ENCODE peak calls at places on chromosomes 6 and 20, in four cellular contexts. J, T, K and E are unnamed samples.

GRCh38 chr6:93059911-93060310 is 359.4 kb downstream of the EPHA7 start:
- DNase-seq in K (no peak), J (no peak), T (no peak), E (no peak)

GRCh38 chr20:38426006-38426405 is 9.1 kb downstream of the SNHG17 start:
- DNase-seq in K (no peak), J (no peak), T (no peak), E (no peak)

GRCh38 chr6:20704325-20704724 is 170.1 kb downstream of the CDKAL1 start:
- DNase-seq in T (no peak), K (no peak), J (no peak), E (no peak)

GRCh38 chr6:151869787-151870186 is 62.3 kb downstream of the ESR1 start:
- DNase-seq in K (no peak), T (no peak), J (no peak), E (no peak)

GRCh38 chr20:35235881-35236280 is 9.4 kb downstream of the MMP24 start:
- DNase-seq in T (no peak), J (no peak), K (no peak), E (no peak)

GRCh38 chr6:2053691-2054090 is 191.7 kb downstream of the GMDS start:
- DNase-seq in J (no peak), T (no peak), K (no peak), E (no peak)

GRCh38 chr20:43721429-43722152 is 5.2 kb downstream of the GTSF1L start:
- DNase-seq in J (no peak), T (no peak), K (no peak), E (no peak)

GRCh38 chr6:26251354-26252081 is 113.5 kb upstream of the BTN3A2 start:
- DNase-seq in K (peak), J (peak), T (peak), E (no peak)

GRCh38 chr6:2102966-2103365 is 142.4 kb downstream of the GMDS start:
- DNase-seq in J (no peak), T (no peak), K (no peak), E (no peak)

GRCh38 chr6:144953552-144954240 is 668.6 kb downstream of the UTRN start:
- DNase-seq in K (no peak), T (no peak), J (no peak), E (no peak)

GRCh38 chr6:156674197-156674596 is 103.0 kb upstream of the ARID1B start:
- DNase-seq in J (no peak), T (no peak), K (no peak), E (no peak)

GRCh38 chr6:16769131-16769985 is 8.1 kb upstream of the ATXN1 start:
- DNase-seq in K (peak), T (no peak), J (no peak), E (no peak)

GRCh38 chr20:652611-653109 is 340 bp downstream of the SRXN1 start:
- DNase-seq in T (no peak), J (no peak), K (no peak), E (no peak)

GRCh38 chr6:84847349-84848160 is 83.2 kb upstream of the TBX18 start:
- DNase-seq in J (no peak), K (no peak), T (no peak), E (no peak)

GRCh38 chr6:167232355-167232754 is 58.8 kb upstream of the UNC93A start:
- DNase-seq in K (no peak), T (no peak), J (no peak), E (no peak)

GRCh38 chr6:25342784-25343183 is 63.6 kb downstream of the CARMIL1 start:
- DNase-seq in J (no peak), T (no peak), K (no peak), E (no peak)

GRCh38 chr6:156741287-156742073 is 35.7 kb upstream of the ARID1B start:
- DNase-seq in J (no peak), K (no peak), T (no peak), E (no peak)

GRCh38 chr20:58138395-58138794 is 90.1 kb downstream of the ANKRD60 start:
- DNase-seq in J (no peak), T (no peak), K (no peak), E (peak)

GRCh38 chr6:168915242-168915641 is 338.4 kb downstream of the THBS2 start:
- DNase-seq in T (no peak), K (no peak), J (no peak), E (no peak)

GRCh38 chr20:2610941-2611720 is 41.3 kb upstream of the NOP56 start:
- DNase-seq in T (no peak), J (no peak), K (no peak), E (no peak)

GRCh38 chr20:50932881-50933280 is 1.6 kb upstream of the ADNP start:
- DNase-seq in J (no peak), T (no peak), K (no peak), E (no peak)

GRCh38 chr6:15956205-15957106 is 172.4 kb upstream of the MYLIP start:
- DNase-seq in T (no peak), K (no peak), J (no peak), E (no peak)

GRCh38 chr6:25193147-25193864 is 85.9 kb upstream of the CARMIL1 start:
- DNase-seq in J (no peak), K (peak), T (no peak), E (no peak)

GRCh38 chr20:17494201-17494600 is 37.0 kb downstream of the BFSP1 start:
- DNase-seq in J (no peak), T (no peak), K (no peak), E (peak)

GRCh38 chr6:125046107-125046925 is 84.1 kb downstream of the RNF217 start:
- DNase-seq in K (no peak), T (no peak), J (no peak), E (no peak)

GRCh38 chr6:54002118-54002517 is 109.1 kb upstream of the MLIP start:
- DNase-seq in K (no peak), J (no peak), T (no peak), E (no peak)

GRCh38 chr6:143486752-143487151 is 24.8 kb downstream of the FUCA2 start:
- DNase-seq in T (no peak), J (no peak), K (no peak), E (no peak)

GRCh38 chr6:16654703-16655102 is 106.6 kb downstream of the ATXN1 start:
- DNase-seq in T (no peak), J (no peak), K (no peak), E (no peak)

GRCh38 chr20:34312024-34312460 is 8.9 kb upstream of the AHCY start:
- DNase-seq in T (no peak), K (no peak), J (no peak), E (no peak)

GRCh38 chr20:49420811-49421295 is 61.6 kb downstream of the KCNB1 start:
- DNase-seq in J (no peak), K (peak), T (no peak), E (no peak)

GRCh38 chr6:79028641-79029314 is 49.3 kb downstream of the PHIP start:
- DNase-seq in J (no peak), K (no peak), T (no peak), E (no peak)

GRCh38 chr6:87393026-87393622 is 14.6 kb upstream of the CFAP206 start:
- DNase-seq in K (no peak), T (peak), J (no peak), E (no peak)

GRCh38 chr6:31559958-31560696 is 12.0 kb upstream of the LTA start:
- DNase-seq in J (peak), K (peak), T (peak), E (no peak)

GRCh38 chr6:11411592-11411991 is 126.0 kb upstream of the TMEM170B start:
- DNase-seq in J (no peak), K (no peak), T (no peak), E (no peak)

GRCh38 chr6:78489874-78490273 is 377.5 kb upstream of the IRAK1BP1 start:
- DNase-seq in T (no peak), K (no peak), J (no peak), E (no peak)

GRCh38 chr20:53421343-53421742 is 172.3 kb downstream of the ZNF217 start:
- DNase-seq in K (no peak), T (no peak), J (no peak), E (no peak)

GRCh38 chr20:34390769-34391447 is 27.8 kb downstream of the ITCH start:
- DNase-seq in J (no peak), T (no peak), K (peak), E (peak)

GRCh38 chr6:122669418-122669817 is 59.2 kb downstream of the PKIB start:
- DNase-seq in T (no peak), K (no peak), J (no peak), E (no peak)

DNA sequence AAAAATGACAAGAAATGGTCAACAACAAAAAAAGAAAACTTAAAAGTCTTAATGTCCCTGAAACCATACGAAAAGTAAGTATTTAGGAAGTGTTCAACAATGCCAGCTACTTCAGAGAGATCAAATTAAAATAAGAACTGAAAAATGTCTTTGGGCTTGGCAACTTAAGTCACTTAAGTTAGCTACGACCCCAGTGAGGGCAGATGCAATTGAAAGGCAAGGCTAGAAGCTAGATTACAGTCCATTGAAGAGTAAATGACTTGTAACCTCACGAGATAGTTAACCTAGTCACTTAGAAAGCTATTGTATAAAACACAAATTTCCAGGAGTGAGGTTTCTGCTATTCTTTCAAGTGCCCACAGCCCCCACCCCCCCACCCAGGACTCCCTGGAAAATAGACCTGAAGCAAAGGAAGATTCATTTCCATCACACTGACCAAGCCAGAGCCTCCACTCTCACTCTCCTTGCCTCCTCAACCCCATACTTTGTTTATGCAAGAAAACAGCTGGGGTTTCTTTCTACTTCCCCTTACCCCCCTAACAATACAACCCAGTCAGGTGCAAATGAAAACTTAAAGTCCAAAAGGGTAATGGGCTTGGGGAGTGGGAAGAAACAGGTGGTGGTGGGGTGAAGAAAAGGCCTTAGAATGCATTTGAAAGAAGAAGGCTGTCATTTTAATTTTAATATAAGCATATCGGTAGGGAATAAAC is 14.6 kb downstream of the RTN4IP1 start:
- DNase-seq in K (no peak), T (no peak), J (no peak), E (no peak)
- TF ChIP-seq CTCF in K (no peak), T (no peak), J (no peak), E (no peak)

GRCh38 chr6:65818576-65818975 is 111.5 kb upstream of the EYS start:
- DNase-seq in K (no peak), T (no peak), J (no peak), E (no peak)
- TF ChIP-seq CTCF in K (no peak), T (no peak), J (no peak), E (no peak)

DNA sequence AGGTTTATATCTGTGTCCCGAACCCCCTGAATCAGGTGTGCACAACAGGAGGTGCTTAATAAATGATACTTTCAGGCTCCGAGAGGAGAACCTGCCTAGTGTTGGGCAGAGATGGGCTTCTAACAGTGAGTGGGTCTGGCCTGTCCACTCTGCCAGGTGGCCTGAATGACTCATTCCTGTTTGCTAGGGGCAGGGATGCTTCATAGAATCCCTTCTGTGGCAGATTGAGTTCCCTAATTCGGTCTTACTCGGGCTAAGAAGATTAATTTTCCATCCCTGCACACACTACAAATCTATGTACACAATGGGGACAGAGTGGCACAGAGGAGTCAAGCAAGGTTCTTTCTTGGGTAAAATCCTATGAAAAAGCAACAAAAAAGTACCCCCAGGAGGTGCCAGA is 19.8 kb downstream of the SDC4 start:
- DNase-seq in K (no peak), J (no peak), T (no peak), E (no peak)
- TF ChIP-seq CTCF in K (no peak), J (no peak), T (no peak), E (no peak)

GRCh38 chr6:105509506-105510331 is 106.8 kb upstream of the PREP start:
- DNase-seq in T (peak), K (peak), J (peak), E (no peak)
- TF ChIP-seq CTCF in T (no peak), K (peak), J (no peak), E (peak)

DNA sequence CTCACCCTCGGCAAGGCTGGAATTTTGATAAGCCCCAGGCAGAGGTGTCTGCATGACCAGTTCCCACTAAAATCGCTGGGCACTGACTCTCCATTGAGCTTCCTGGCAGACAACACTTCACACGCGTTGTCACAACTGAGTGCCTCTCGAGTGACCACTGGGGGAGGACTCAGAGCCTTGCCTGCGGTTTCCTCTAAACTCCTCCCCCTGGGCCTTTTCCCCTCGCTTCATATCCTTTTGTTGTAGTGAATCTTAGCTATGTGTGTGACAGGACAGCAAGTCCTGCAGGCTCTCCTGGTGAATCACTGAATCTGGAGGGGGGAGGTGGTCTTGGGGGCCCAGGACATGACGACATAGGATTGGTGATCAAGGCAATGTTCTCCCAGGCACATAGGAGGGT is 670.8 kb downstream of the PRKN start:
- DNase-seq in K (no peak), J (no peak), T (peak), E (no peak)
- TF ChIP-seq CTCF in K (no peak), J (no peak), T (no peak), E (no peak)

DNA sequence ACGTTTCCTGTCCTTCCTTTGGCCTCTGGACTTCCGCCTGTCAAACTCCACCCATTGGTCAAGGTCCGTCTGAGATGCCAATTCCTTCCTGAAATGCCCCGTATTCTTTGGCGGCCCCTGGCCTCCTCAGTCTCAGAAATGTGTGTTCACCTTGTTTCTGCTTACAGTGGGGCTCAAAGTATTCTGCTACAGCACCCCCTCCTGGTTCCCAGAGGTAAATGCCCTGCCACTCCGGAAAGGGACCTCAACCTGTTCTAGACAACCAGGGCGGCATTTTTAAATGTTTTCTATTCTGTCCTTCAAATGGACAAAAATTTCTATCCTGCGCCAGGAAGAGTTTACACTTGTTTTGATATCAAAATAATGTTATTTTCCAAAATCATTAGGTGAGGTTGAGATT is 12.1 kb upstream of the PAX1 start:
- DNase-seq in J (no peak), K (no peak), T (no peak), E (no peak)
- TF ChIP-seq CTCF in J (no peak), K (no peak), T (peak), E (no peak)

GRCh38 chr20:63819224-63819917 is 11.7 kb downstream of the ZBTB46 start:
- DNase-seq in T (no peak), J (no peak), K (peak), E (no peak)
- TF ChIP-seq CTCF in T (no peak), J (no peak), K (peak), E (peak)

GRCh38 chr6:70846207-70846835 is 110.5 kb downstream of the B3GAT2 start:
- DNase-seq in K (no peak), J (no peak), T (no peak), E (no peak)

GRCh38 chr6:70842541-70842940 is 114.3 kb downstream of the B3GAT2 start:
- DNase-seq in T (no peak), K (no peak), J (peak), E (no peak)

GRCh38 chr6:70844301-70844700 is 112.6 kb downstream of the B3GAT2 start:
- DNase-seq in T (no peak), K (no peak), J (no peak), E (no peak)

GRCh38 chr6:70841115-70841514 is 115.7 kb downstream of the B3GAT2 start:
- DNase-seq in J (no peak), K (no peak), T (no peak), E (no peak)

DNA sequence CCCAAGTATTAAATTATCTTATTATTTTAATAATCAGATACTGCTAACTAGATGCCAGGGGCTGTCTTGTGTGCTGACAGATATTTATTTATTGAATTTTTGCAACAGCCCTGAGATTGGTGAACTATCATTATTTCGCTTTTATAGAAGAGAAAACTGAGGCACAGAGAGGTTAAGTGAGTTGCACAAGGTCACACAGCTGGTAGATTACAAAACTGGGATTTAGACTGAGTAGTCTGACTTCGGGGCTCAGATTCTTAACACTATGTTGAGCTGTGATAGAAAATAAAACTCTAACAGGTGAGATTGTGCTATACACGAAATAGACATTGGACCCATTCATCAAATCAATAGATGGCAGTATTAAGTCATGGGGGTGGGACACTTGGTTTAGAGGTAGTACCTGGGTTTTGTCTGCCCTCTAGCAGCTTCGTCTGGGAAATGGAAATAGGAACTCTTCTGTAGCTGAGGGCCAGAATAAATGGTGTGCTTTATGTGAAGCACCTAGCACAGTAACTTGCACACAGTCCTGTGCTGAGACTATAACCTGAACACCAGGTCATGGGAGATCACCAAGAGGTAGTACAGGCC is 113.4 kb downstream of the B3GAT2 start:
- DNase-seq in J (no peak), K (no peak), T (no peak), E (no peak)
- TF ChIP-seq CTCF in J (no peak), K (no peak), T (no peak), E (no peak)

GRCh38 chr6:112780498-112781096 is 433.5 kb downstream of the RFPL4B start:
- DNase-seq in J (no peak), K (peak), T (peak), E (peak)

GRCh38 chr6:112785408-112785807 is 438.3 kb downstream of the RFPL4B start:
- DNase-seq in K (no peak), T (no peak), J (no peak), E (no peak)

GRCh38 chr6:112786801-112787200 is 439.7 kb downstream of the RFPL4B start:
- DNase-seq in T (no peak), K (no peak), J (no peak), E (no peak)

DNA sequence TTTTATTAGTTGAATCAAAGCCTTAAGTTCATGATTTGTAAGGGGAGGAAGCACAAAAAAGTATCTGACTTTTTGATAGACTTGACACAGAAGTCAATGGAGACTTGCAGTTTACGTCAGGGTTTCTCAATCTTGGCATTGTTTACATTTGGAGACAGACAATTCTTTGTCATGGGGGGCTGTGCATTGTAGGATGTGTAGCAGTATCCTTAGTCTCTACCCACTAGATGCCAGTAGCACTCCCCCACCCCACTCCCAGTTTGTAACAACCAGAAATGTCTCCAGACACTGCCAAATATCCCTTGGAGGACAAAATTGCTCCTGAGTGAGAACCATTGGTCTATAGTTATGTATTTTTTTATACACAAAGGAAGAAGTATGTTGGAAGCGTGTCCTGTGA is 434.1 kb downstream of the RFPL4B start:
- DNase-seq in K (no peak), J (no peak), T (peak), E (no peak)
- TF ChIP-seq CTCF in K (no peak), J (no peak), T (no peak), E (peak)